ENCODE peak calls at places on chromosomes 12 and 14, in nine cellular contexts. P is small intestine; Q is T-helper 17 cell; J is lower lobe of right lung; T is NCI-H345; E is CD8-positive, alpha-beta memory T cell; V is Karpas-422; D is T follicular helper cell; G is right lobe of liver. H is an unnamed sample.

GRCh38 chr12:66035289-66035961 is 95.1 kb downstream of the LLPH start:
- DNase-seq in D (no peak), J (no peak), E (no peak), T (no peak), P (peak), Q (no peak), G (no peak), V (peak), H (no peak)

GRCh38 chr14:54211562-54212308 is 185.1 kb upstream of the CDKN3 start:
- DNase-seq in Q (no peak), D (no peak), V (no peak), G (no peak), E (no peak), J (no peak), T (no peak), P (no peak), H (no peak)

GRCh38 chr14:97266653-97267052 is 469.5 kb downstream of the VRK1 start:
- DNase-seq in T (no peak), D (no peak), E (no peak), P (peak), Q (no peak), G (no peak), V (no peak), J (no peak), H (no peak)

GRCh38 chr12:5888816-5889315 is 56.2 kb downstream of the ANO2 start:
- DNase-seq in T (no peak), J (no peak), E (no peak), G (no peak), V (no peak), Q (no peak), D (no peak), P (no peak), H (no peak)

GRCh38 chr12:18690653-18691052 is 47.2 kb downstream of the PLCZ1 start:
- DNase-seq in T (no peak), D (no peak), Q (no peak), V (no peak), G (no peak), E (no peak), J (no peak), P (no peak), H (no peak)

GRCh38 chr14:34682787-34683321 is 31.5 kb downstream of the CFL2 start:
- DNase-seq in G (no peak), T (no peak), E (no peak), V (no peak), D (no peak), Q (no peak), P (no peak), J (no peak), H (no peak)

GRCh38 chr12:44875417-44875953 is 630 bp downstream of the NELL2 start:
- DNase-seq in P (peak), T (no peak), G (no peak), V (peak), E (no peak), Q (no peak), D (no peak), J (no peak), H (peak)

GRCh38 chr12:67426067-67426466 is 156.9 kb downstream of the CAND1 start:
- DNase-seq in P (peak), E (no peak), T (peak), G (no peak), D (no peak), J (no peak), V (no peak), Q (no peak), H (no peak)

H was measured in upper lobe of left lung.